ENCODE peak calls at places on chromosomes 5 and 9, in eight cellular contexts. Y is gastrocnemius medialis, I is left ventricle myocardium inferior, L is HepG2, N is ovary, M is transverse colon, C is pancreas, F is heart left ventricle. O is an unnamed sample.
A peak's percentile ranks its signal among the peaks of the same experiment; 100 is the strongest.

GRCh38 chr5:15008911-15009310 is 137.3 kb upstream of the ANKH start:
- DNase-seq in I (no peak), C (no peak), N (no peak), L (peak; percentile 21), F (no peak), Y (no peak), M (no peak), O (no peak)

GRCh38 chr5:146395233-146395632 is 51.9 kb upstream of the TCERG1 start:
- DNase-seq in I (no peak), N (no peak), L (no peak), C (no peak), F (no peak), Y (no peak), M (no peak), O (no peak)

GRCh38 chr5:149015561-149015960 is 47.3 kb downstream of the SH3TC2 start:
- DNase-seq in C (no peak), F (no peak), Y (no peak), N (no peak), I (no peak), L (no peak), M (no peak), O (no peak)

GRCh38 chr5:109750407-109750806 is 60.7 kb downstream of the MAN2A1 start:
- DNase-seq in F (no peak), I (no peak), C (no peak), Y (no peak), L (no peak), M (no peak), N (no peak), O (no peak)

GRCh38 chr5:37272564-37272963 is 23.4 kb upstream of the CPLANE1 start:
- DNase-seq in C (no peak), I (no peak), N (no peak), Y (no peak), M (peak; percentile 30), F (no peak), L (no peak), O (peak; percentile 77)

GRCh38 chr5:36696059-36696673 is 89.8 kb downstream of the SLC1A3 start:
- DNase-seq in Y (peak; percentile 52), F (no peak), C (peak; percentile 45), L (peak; percentile 26), I (peak; percentile 54), N (peak; percentile 54), M (peak; percentile 35), O (peak; percentile 76)

GRCh38 chr5:67752357-67752708 is 463.2 kb upstream of the PIK3R1 start:
- DNase-seq in N (no peak), C (no peak), I (no peak), Y (no peak), M (no peak), L (no peak), F (no peak), O (no peak)

GRCh38 chr9:14350766-14351165 is 36.8 kb upstream of the NFIB start:
- DNase-seq in Y (no peak), L (no peak), N (no peak), M (no peak), I (no peak), F (no peak), C (no peak), O (no peak)

GRCh38 chr9:87569008-87569908 is 71.6 kb downstream of the DAPK1 start:
- DNase-seq in L (peak; percentile 91), F (no peak), Y (no peak), I (no peak), C (no peak), M (no peak), N (peak; percentile 61), O (peak; percentile 20)

GRCh38 chr5:112338681-112339337 is 80.3 kb downstream of the EPB41L4A start:
- DNase-seq in I (no peak), F (no peak), C (no peak), M (no peak), Y (peak; percentile 14), L (peak; percentile 18), N (no peak), O (no peak)

GRCh38 chr5:134851307-134851923 is 5.6 kb downstream of the C5orf24 start:
- DNase-seq in M (no peak), C (no peak), Y (no peak), F (peak; percentile 5), N (no peak), L (no peak), I (no peak), O (no peak)

GRCh38 chr5:82073179-82073578 is 101.4 kb downstream of the ATG10 start:
- DNase-seq in M (no peak), Y (no peak), F (no peak), I (no peak), L (no peak), N (no peak), C (no peak), O (no peak)

GRCh38 chr9:98356953-98357352 is 101.5 kb upstream of the TBC1D2 start:
- DNase-seq in Y (no peak), L (no peak), C (no peak), I (no peak), N (no peak), F (no peak), M (no peak), O (no peak)

GRCh38 chr5:163649522-163649921 is 144.1 kb downstream of the MAT2B start:
- DNase-seq in F (no peak), C (no peak), M (no peak), N (no peak), I (no peak), Y (no peak), L (peak; percentile 20), O (no peak)

DNA sequence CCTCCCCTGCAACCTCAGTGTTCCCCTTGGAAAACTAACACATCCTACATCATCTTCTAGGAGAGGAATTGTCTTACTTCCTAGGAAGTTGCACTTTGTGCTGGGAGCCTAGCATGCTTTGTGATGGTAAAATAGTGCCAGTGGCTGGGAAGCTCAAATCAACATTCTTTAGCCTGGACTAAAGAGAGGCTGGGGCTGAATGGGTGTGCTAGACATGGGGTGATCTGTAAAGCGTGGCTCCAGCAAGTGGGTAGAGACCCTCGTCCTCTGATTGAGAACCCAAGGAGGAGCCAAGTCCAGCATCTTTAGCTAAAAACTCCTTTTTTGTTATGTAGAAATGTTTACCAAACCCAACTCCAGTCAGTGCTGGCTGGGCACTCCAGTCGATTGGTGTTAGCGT is 6.2 kb upstream of the LHX2 start:
- DNase-seq in C (no peak), I (no peak), L (no peak), N (no peak), Y (no peak), M (no peak), F (no peak), O (no peak)
- H3K27me3 ChIP-seq in C (peaks cover 3% of the 10 kb centered on the region), I (peaks cover 100% of the 10 kb centered on the region), L (peaks cover 8% of the 10 kb centered on the region), N (peaks cover 4% of the 10 kb centered on the region), Y (peaks cover 100% of the 10 kb centered on the region), M (peaks cover 100% of the 10 kb centered on the region), F (peaks cover 66% of the 10 kb centered on the region), O (peaks cover 20% of the 10 kb centered on the region)

DNA sequence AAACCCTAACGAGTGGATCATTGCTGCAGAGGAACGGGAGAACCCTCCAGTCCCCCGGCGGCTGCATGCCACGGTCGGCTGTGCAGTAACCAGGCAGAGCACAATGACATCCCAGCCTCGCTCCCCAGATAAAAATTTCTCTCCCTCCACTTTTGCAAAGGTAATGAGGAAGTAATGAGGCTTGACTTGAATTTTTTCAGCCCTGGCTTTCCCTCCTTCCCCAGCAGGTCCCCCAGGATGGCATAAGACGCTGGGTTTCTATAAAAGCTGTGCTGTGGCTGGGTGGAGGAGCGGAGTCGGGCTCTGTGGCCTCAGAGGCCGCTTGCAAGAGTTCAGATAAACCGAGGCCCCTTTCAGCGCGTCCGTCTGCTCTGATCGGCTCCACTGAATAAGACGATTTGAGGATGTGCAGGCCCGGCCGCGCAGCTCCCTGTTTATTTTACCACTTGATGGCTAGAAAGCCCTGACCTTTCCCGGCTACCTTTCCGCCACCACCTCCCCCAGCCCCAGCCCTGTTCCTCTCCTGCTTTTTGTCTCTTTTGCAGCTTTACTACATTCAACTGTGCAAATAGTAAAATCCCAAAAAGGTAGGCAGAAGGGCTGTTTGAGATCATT is 351.9 kb upstream of the IRX2 start:
- DNase-seq in F (no peak), I (no peak), C (no peak), N (no peak), Y (no peak), M (no peak), L (no peak), O (no peak)
- H3K4me1 ChIP-seq in F (no peaks in the 10 kb centered on the region), I (no peaks in the 10 kb centered on the region), C (no peaks in the 10 kb centered on the region), N (no peaks in the 10 kb centered on the region), Y (no peaks in the 10 kb centered on the region), M (no peaks in the 10 kb centered on the region), L (no peaks in the 10 kb centered on the region), O (no peaks in the 10 kb centered on the region)

GRCh38 chr9:92030367-92030766 is 80.3 kb upstream of the ROR2 start:
- DNase-seq in I (no peak), L (no peak), N (no peak), C (no peak), M (no peak), F (no peak), Y (no peak), O (no peak)

GRCh38 chr9:92026206-92027002 is 76.4 kb upstream of the ROR2 start:
- DNase-seq in Y (no peak), M (no peak), I (no peak), L (no peak), F (no peak), N (no peak), C (no peak), O (no peak)

GRCh38 chr9:92033307-92033706 is 81.9 kb downstream of the SPTLC1 start:
- DNase-seq in Y (no peak), C (no peak), M (no peak), N (no peak), F (no peak), I (no peak), L (no peak), O (no peak)

GRCh38 chr9:92032891-92033290 is 82.3 kb downstream of the SPTLC1 start:
- DNase-seq in L (no peak), I (no peak), Y (no peak), N (no peak), F (no peak), C (no peak), M (no peak), O (no peak)

GRCh38 chr9:92029553-92029952 is 79.5 kb upstream of the ROR2 start:
- DNase-seq in L (no peak), N (no peak), M (no peak), C (no peak), Y (no peak), F (no peak), I (no peak), O (no peak)
- TF ChIP-seq CTCF in L (no peak), N (no peak), M (no peak), C (no peak), Y (peak; percentile 16), F (no peak), I (no peak), O (peak; percentile 28)

GRCh38 chr9:126699401-126699851 is 85.7 kb downstream of the LMX1B start:
- DNase-seq in I (no peak), M (no peak), Y (no peak), C (no peak), N (peak; percentile 12), L (no peak), F (no peak), O (no peak)
- H3K27me3 ChIP-seq in I (peaks cover 64% of the 10 kb centered on the region), M (peaks cover 81% of the 10 kb centered on the region), Y (peaks cover 12% of the 10 kb centered on the region), C (no peaks in the 10 kb centered on the region), N (no peaks in the 10 kb centered on the region), L (peaks cover 11% of the 10 kb centered on the region), F (peaks cover 11% of the 10 kb centered on the region), O (no peaks in the 10 kb centered on the region)

GRCh38 chr9:36966371-36967097 is 67.5 kb downstream of the PAX5 start:
- DNase-seq in Y (no peak), N (no peak), L (no peak), M (no peak), F (no peak), I (no peak), C (no peak), O (no peak)
- H3K4me1 ChIP-seq in Y (no peaks in the 10 kb centered on the region), N (no peaks in the 10 kb centered on the region), L (peaks cover 29% of the 10 kb centered on the region), M (peaks cover 3% of the 10 kb centered on the region), F (no peaks in the 10 kb centered on the region), I (no peaks in the 10 kb centered on the region), C (no peaks in the 10 kb centered on the region), O (no peaks in the 10 kb centered on the region)